ENCODE peak calls at places on chromosomes 12 and 14, in six cellular contexts. K, H, G, Q, S and Z are unnamed samples.

GRCh38 chr14:89621791-89622638 is 205.0 kb upstream of the FOXN3 start:
- DNase-seq in G (no peak), H (no peak), S (no peak), Q (no peak), K (no peak), Z (no peak)

GRCh38 chr12:79415296-79415695 is 275.5 kb downstream of the PAWR start:
- DNase-seq in Q (no peak), S (no peak), G (no peak), K (no peak), H (no peak), Z (no peak)

GRCh38 chr14:71411766-71412165 is 504.5 kb downstream of the PCNX1 start:
- DNase-seq in G (no peak), H (no peak), Q (no peak), S (no peak), K (no peak), Z (no peak)

GRCh38 chr12:26826437-26826836 is 6.6 kb downstream of the ITPR2 start:
- DNase-seq in H (no peak), K (no peak), S (no peak), Q (no peak), G (no peak), Z (no peak)

GRCh38 chr14:50744242-50744641 is 76.1 kb upstream of the SAV1 start:
- DNase-seq in K (no peak), S (no peak), G (no peak), Q (no peak), H (no peak), Z (no peak)

GRCh38 chr14:23361320-23361719 is 3.7 kb downstream of the EFS start:
- DNase-seq in Q (no peak), H (no peak), K (peak; percentile 56), S (no peak), G (no peak), Z (peak; percentile 63)

GRCh38 chr14:76876076-76876475 is 49.9 kb downstream of the LRRC74A start:
- DNase-seq in K (peak; percentile 83), H (peak; percentile 54), Q (peak; percentile 82), G (peak; percentile 64), S (peak; percentile 83), Z (peak; percentile 16)

GRCh38 chr12:47813491-47814196 is 6.1 kb downstream of the HDAC7 start:
- DNase-seq in H (peak; percentile 89), S (peak; percentile 53), G (no peak), Q (no peak), K (no peak), Z (no peak)

GRCh38 chr12:132603240-132604107 is 6.9 kb downstream of the LRCOL1 start:
- DNase-seq in Q (no peak), S (no peak), G (no peak), H (no peak), K (no peak), Z (no peak)
- H3K27ac ChIP-seq in Q (peak overlapping the region; percentile 39), S (no peak overlapping the region), G (no peak overlapping the region), H (no peak overlapping the region), K (no peak overlapping the region), Z (no peak overlapping the region)

GRCh38 chr14:65686761-65687160 is 274.2 kb downstream of the FUT8 start:
- DNase-seq in S (no peak), K (peak; percentile 9), G (no peak), H (no peak), Q (no peak), Z (no peak)
- H3K27ac ChIP-seq in S (peak overlapping the region; percentile 2), K (no peak overlapping the region), G (no peak overlapping the region), H (no peak overlapping the region), Q (no peak overlapping the region), Z (no peak overlapping the region)

DNA sequence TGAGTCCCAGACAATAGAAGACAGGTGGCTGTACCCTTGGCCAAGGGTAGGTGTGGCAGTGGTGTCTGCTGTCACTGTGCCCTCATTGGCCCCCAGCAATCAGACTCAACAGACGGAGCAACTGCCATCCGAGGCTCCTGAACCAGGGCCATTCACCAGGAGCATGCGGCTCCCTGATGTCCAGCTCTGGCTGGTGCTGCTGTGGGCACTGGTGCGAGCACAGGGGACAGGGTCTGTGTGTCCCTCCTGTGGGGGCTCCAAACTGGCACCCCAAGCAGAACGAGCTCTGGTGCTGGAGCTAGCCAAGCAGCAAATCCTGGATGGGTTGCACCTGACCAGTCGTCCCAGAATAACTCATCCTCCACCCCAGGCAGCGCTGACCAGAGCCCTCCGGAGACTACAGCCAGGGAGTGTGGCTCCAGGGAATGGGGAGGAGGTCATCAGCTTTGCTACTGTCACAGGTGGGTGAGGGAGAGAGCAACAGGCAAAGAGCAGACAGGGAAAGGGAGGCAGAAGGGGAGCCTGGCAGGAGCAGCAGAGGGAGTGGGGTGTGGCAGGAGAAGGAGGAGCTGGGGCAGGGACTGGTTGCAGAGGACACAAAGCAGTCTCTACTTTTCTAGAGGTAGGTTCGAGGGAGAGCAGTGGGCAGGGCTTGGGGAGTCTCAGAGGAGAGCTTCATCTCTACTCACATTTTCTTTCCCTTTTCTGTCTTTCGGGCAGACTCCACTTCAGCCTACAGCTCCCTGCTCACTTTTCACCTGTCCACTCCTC is 452 bp downstream of the INHBE start:
- DNase-seq in K (no peak), S (no peak), Q (no peak), H (no peak), G (no peak), Z (no peak)
- H3K27ac ChIP-seq in K (no peak overlapping the region), S (no peak overlapping the region), Q (no peak overlapping the region), H (no peak overlapping the region), G (no peak overlapping the region), Z (no peak overlapping the region)

GRCh38 chr12:13345722-13346121 is 149.2 kb downstream of the EMP1 start:
- DNase-seq in G (no peak), S (no peak), Q (no peak), H (no peak), K (no peak), Z (no peak)

GRCh38 chr12:13348464-13348863 is 151.9 kb downstream of the EMP1 start:
- DNase-seq in Q (no peak), H (no peak), K (no peak), S (no peak), G (no peak), Z (no peak)

GRCh38 chr12:13350381-13350780 is 153.9 kb downstream of the EMP1 start:
- DNase-seq in H (no peak), K (no peak), S (no peak), Q (no peak), G (no peak), Z (no peak)

GRCh38 chr12:13350946-13351345 is 154.4 kb downstream of the EMP1 start:
- DNase-seq in H (no peak), G (no peak), K (no peak), S (no peak), Q (no peak), Z (no peak)

GRCh38 chr12:13347241-13348043 is 150.9 kb downstream of the EMP1 start:
- DNase-seq in K (peak; percentile 45), Q (no peak), G (no peak), S (no peak), H (no peak), Z (no peak)
- H3K27ac ChIP-seq in K (no peak overlapping the region), Q (no peak overlapping the region), G (no peak overlapping the region), S (no peak overlapping the region), H (no peak overlapping the region), Z (no peak overlapping the region)

DNA sequence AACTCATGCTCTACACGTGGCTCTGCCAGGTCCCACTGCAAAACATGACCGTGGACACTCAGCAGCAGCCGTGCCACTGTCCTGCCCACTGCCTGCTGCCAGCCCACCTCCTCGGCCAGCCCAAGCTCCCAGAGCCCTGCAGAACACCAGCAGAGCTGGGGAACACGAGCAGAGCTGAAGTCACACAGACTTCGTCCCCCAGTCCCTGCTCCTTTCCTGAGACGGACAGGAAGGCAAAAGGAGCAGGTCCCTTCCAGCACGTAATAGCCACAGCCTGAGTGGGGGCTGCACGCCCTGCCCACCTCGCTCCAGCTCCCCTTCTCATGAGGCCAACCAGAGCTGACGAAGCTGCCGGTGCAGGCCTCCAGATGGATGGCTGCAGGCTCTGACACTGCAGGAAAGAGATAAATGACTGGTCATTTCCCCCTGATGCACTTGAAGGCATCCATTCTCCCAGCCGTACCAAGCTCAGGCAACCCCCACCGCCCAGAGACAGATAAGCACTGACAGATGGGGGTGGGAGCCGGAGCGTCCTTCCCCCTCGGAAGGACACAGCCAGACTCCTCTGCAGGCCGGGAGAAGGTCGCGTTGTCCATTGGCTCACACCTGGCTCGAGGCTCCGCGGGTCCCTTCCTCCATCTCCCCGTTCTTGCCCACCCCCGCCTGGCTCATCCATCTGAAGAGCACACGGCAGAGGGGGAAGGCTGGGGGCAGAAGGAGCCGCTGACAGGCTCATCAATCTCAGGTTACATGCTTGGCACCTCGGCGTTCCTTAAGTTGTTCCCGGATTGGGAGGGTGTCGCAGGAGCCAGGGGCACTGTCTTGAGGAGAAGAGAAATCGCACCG is 151.8 kb downstream of the DPF3 start:
- DNase-seq in H (no peak), Q (no peak), S (peak; percentile 19), K (no peak), G (no peak), Z (no peak)
- H3K27ac ChIP-seq in H (no peak overlapping the region), Q (no peak overlapping the region), S (no peak overlapping the region), K (peak overlapping the region; percentile 82), G (no peak overlapping the region), Z (peak overlapping the region; percentile 71)

DNA sequence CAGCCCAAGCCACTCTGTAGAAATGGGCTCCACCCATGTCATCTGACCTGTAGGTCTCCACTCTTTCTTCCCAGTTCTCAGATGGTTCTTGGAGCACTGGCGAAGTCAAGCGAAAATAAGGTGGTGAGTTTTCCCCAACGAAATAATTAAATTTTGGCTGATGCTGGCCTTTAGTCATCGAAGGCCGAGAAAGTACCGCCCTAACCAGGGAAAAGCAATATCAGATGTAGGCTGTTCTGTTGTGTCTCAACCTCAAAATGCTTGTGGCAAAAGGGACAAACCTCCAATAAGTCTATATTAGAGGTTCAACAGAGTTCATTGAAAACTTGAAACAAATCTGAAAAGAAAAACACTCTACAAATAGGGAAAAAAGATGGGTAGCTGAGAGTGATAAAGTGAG is 48.6 kb upstream of the BCAT1 start:
- DNase-seq in K (no peak), Q (no peak), H (no peak), G (no peak), S (no peak), Z (no peak)
- H3K27ac ChIP-seq in K (no peak overlapping the region), Q (peak overlapping the region; percentile 9), H (peak overlapping the region; percentile 98), G (no peak overlapping the region), S (no peak overlapping the region), Z (no peak overlapping the region)

DNA sequence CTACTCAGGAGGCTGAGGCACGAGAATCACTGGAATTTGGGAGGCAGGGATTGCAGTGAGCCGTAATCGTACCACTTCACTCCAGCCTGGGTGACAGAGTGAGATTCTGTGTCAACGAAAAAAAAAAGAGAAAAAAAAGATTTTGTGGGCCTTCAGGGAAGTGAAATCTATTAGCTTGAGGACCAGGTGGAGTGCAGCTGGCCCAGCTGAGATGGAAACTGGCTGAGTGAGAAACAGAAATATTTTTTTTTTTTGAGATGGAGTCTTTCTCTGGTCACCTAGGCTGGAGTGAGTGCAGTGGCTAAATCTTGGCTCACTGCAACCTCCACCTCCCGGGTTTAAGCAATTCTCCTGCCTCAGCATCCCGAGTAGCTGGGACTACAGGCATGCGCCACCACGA is 2.3 kb upstream of the CLEC4C start:
- DNase-seq in Q (no peak), G (no peak), S (no peak), H (peak; percentile 5), K (no peak), Z (no peak)
- H3K27ac ChIP-seq in Q (no peak overlapping the region), G (no peak overlapping the region), S (no peak overlapping the region), H (no peak overlapping the region), K (no peak overlapping the region), Z (no peak overlapping the region)